ENCODE peak calls at places on chromosomes 11 and 22, in six cellular contexts. One of them, this sample, is unnamed.

GRCh38 chr22:17888855-17889254 is 114.6 kb upstream of the BID start:
- DNase-seq in heart right ventricle: no peak
- DNase-seq in prostate gland: no peak
- DNase-seq in lower lobe of right lung: no peak
- DNase-seq in breast epithelium: no peak
- DNase-seq in HL-60: no peak
- DNase-seq in this sample: no peak

GRCh38 chr11:87359401-87359800 is 321.7 kb downstream of the TMEM135 start:
- DNase-seq in HL-60: no peak
- DNase-seq in heart right ventricle: no peak
- DNase-seq in prostate gland: no peak
- DNase-seq in breast epithelium: no peak
- DNase-seq in lower lobe of right lung: no peak
- DNase-seq in this sample: no peak

GRCh38 chr11:125272092-125272491 is 107.5 kb downstream of the PKNOX2 start:
- DNase-seq in breast epithelium: no peak
- DNase-seq in HL-60: no peak
- DNase-seq in heart right ventricle: no peak
- DNase-seq in prostate gland: no peak
- DNase-seq in lower lobe of right lung: no peak
- DNase-seq in this sample: no peak

GRCh38 chr22:29635734-29636357 is 32.4 kb downstream of the NF2 start:
- DNase-seq in lower lobe of right lung: no peak
- DNase-seq in breast epithelium: no peak
- DNase-seq in prostate gland: peak
- DNase-seq in HL-60: peak
- DNase-seq in heart right ventricle: no peak
- DNase-seq in this sample: no peak

GRCh38 chr11:124946735-124947141 is 7.3 kb upstream of the CCDC15 start:
- DNase-seq in prostate gland: no peak
- DNase-seq in HL-60: no peak
- DNase-seq in heart right ventricle: no peak
- DNase-seq in lower lobe of right lung: no peak
- DNase-seq in breast epithelium: no peak
- DNase-seq in this sample: no peak

GRCh38 chr11:76654310-76654851 is 16.2 kb downstream of the LRRC32 start:
- DNase-seq in heart right ventricle: peak
- DNase-seq in breast epithelium: no peak
- DNase-seq in HL-60: no peak
- DNase-seq in prostate gland: no peak
- DNase-seq in lower lobe of right lung: no peak
- DNase-seq in this sample: peak

GRCh38 chr11:134519390-134519750 is 107.3 kb upstream of the B3GAT1 start:
- DNase-seq in heart right ventricle: no peak
- DNase-seq in breast epithelium: no peak
- DNase-seq in lower lobe of right lung: no peak
- DNase-seq in HL-60: no peak
- DNase-seq in prostate gland: no peak
- DNase-seq in this sample: no peak

GRCh38 chr22:33853200-33854097 is 66.8 kb downstream of the LARGE1 start:
- DNase-seq in prostate gland: peak
- DNase-seq in HL-60: peak
- DNase-seq in lower lobe of right lung: peak
- DNase-seq in heart right ventricle: peak
- DNase-seq in breast epithelium: peak
- DNase-seq in this sample: no peak

GRCh38 chr22:43985532-43985931 is 30.3 kb downstream of the SAMM50 start:
- DNase-seq in breast epithelium: no peak
- DNase-seq in HL-60: no peak
- DNase-seq in lower lobe of right lung: peak
- DNase-seq in heart right ventricle: no peak
- DNase-seq in prostate gland: no peak
- DNase-seq in this sample: no peak

GRCh38 chr11:706957-707816 is 1.2 kb downstream of the EPS8L2 start:
- DNase-seq in lower lobe of right lung: peak
- DNase-seq in heart right ventricle: no peak
- DNase-seq in prostate gland: peak
- DNase-seq in breast epithelium: no peak
- DNase-seq in HL-60: no peak
- DNase-seq in this sample: no peak

GRCh38 chr11:117316197-117316961 is at the start of gene BACE1:
- DNase-seq in lower lobe of right lung: peak
- DNase-seq in heart right ventricle: peak
- DNase-seq in prostate gland: peak
- DNase-seq in breast epithelium: peak
- DNase-seq in HL-60: peak
- DNase-seq in this sample: peak

GRCh38 chr22:38415046-38415445 is 40.0 kb downstream of the KCNJ4 start:
- DNase-seq in heart right ventricle: no peak
- DNase-seq in lower lobe of right lung: peak
- DNase-seq in HL-60: no peak
- DNase-seq in prostate gland: no peak
- DNase-seq in breast epithelium: no peak
- DNase-seq in this sample: no peak

GRCh38 chr11:72787262-72788104 is 6.4 kb downstream of the STARD10 start:
- DNase-seq in lower lobe of right lung: no peak
- DNase-seq in breast epithelium: no peak
- DNase-seq in heart right ventricle: no peak
- DNase-seq in prostate gland: no peak
- DNase-seq in HL-60: peak
- DNase-seq in this sample: no peak

GRCh38 chr11:132621976-132622375 is 910.3 kb downstream of the OPCML start:
- DNase-seq in lower lobe of right lung: no peak
- DNase-seq in breast epithelium: no peak
- DNase-seq in prostate gland: no peak
- DNase-seq in HL-60: no peak
- DNase-seq in heart right ventricle: no peak
- DNase-seq in this sample: no peak

GRCh38 chr22:49583341-49583740 is 244.3 kb downstream of the BRD1 start:
- DNase-seq in HL-60: no peak
- DNase-seq in lower lobe of right lung: no peak
- DNase-seq in heart right ventricle: no peak
- DNase-seq in prostate gland: no peak
- DNase-seq in breast epithelium: no peak
- DNase-seq in this sample: no peak

GRCh38 chr11:128757235-128757711 is 63.4 kb downstream of the FLI1 start:
- DNase-seq in prostate gland: no peak
- DNase-seq in lower lobe of right lung: peak
- DNase-seq in heart right ventricle: peak
- DNase-seq in HL-60: peak
- DNase-seq in breast epithelium: no peak
- DNase-seq in this sample: no peak

GRCh38 chr11:18748766-18749375 is 22.9 kb upstream of the IGSF22 start:
- DNase-seq in breast epithelium: no peak
- DNase-seq in HL-60: no peak
- DNase-seq in prostate gland: no peak
- DNase-seq in lower lobe of right lung: no peak
- DNase-seq in heart right ventricle: no peak
- DNase-seq in this sample: no peak

GRCh38 chr11:3823303-3823702 is 14.9 kb downstream of the PGAP2 start:
- DNase-seq in breast epithelium: no peak
- DNase-seq in heart right ventricle: no peak
- DNase-seq in prostate gland: no peak
- DNase-seq in lower lobe of right lung: no peak
- DNase-seq in HL-60: no peak
- DNase-seq in this sample: peak

GRCh38 chr11:8360086-8360828 is 96.6 kb upstream of the LMO1 start:
- DNase-seq in heart right ventricle: no peak
- DNase-seq in breast epithelium: no peak
- DNase-seq in prostate gland: no peak
- DNase-seq in HL-60: no peak
- DNase-seq in lower lobe of right lung: no peak
- DNase-seq in this sample: no peak

GRCh38 chr11:125235006-125235405 is 70.5 kb downstream of the PKNOX2 start:
- DNase-seq in breast epithelium: no peak
- DNase-seq in heart right ventricle: no peak
- DNase-seq in lower lobe of right lung: no peak
- DNase-seq in prostate gland: no peak
- DNase-seq in HL-60: no peak
- DNase-seq in this sample: no peak

DNA sequence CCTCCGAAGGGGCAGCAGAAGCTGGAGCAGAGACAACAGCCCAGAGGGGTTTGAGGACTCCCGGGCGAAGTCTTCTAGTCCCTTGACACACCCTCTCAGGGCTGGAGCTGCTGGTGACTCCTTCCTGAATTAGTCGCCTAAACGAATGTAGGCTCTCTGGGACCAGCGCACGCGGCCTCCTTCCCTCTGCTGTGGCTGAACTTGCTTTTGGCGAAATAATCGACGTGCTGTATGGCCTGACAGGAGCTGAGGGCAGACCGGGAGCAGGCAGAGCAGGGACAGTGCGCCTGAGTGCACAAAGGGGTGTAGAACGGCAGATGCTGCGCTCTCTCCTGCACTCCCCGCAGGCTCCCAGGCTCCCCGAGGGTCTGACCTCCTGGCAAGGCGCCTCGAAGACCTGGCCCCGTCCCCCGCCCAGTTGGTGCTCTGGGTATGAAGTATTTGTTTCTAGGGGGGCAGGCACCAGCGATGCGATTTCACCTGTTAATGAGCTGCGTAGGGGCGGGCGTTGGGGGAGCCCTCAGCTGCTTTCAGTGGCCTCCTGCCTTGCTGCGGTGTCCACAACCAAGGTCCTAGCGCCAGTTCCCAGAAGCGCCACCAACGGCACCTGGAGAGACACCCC is 5.3 kb downstream of the SLC17A6 start:
- DNase-seq in HL-60: no peak
- DNase-seq in lower lobe of right lung: no peak
- DNase-seq in prostate gland: no peak
- DNase-seq in breast epithelium: no peak
- DNase-seq in heart right ventricle: no peak
- DNase-seq in this sample: no peak
- TF ChIP-seq CTCF in HL-60: no peak
- TF ChIP-seq CTCF in lower lobe of right lung: no peak
- TF ChIP-seq CTCF in prostate gland: no peak
- TF ChIP-seq CTCF in breast epithelium: no peak
- TF ChIP-seq CTCF in heart right ventricle: no peak
- TF ChIP-seq CTCF in this sample: no peak

GRCh38 chr22:20781272-20781990 is 7.5 kb downstream of the SERPIND1 start:
- DNase-seq in heart right ventricle: no peak
- DNase-seq in lower lobe of right lung: no peak
- DNase-seq in breast epithelium: no peak
- DNase-seq in HL-60: peak
- DNase-seq in prostate gland: no peak
- DNase-seq in this sample: no peak

GRCh38 chr22:20777420-20778177 is 3.7 kb downstream of the SERPIND1 start:
- DNase-seq in HL-60: no peak
- DNase-seq in prostate gland: peak
- DNase-seq in heart right ventricle: no peak
- DNase-seq in breast epithelium: no peak
- DNase-seq in lower lobe of right lung: no peak
- DNase-seq in this sample: peak

GRCh38 chr22:20779014-20779812 is 5.3 kb downstream of the SERPIND1 start:
- DNase-seq in heart right ventricle: no peak
- DNase-seq in HL-60: no peak
- DNase-seq in prostate gland: no peak
- DNase-seq in lower lobe of right lung: no peak
- DNase-seq in breast epithelium: no peak
- DNase-seq in this sample: no peak

GRCh38 chr22:20782083-20782482 is 8.2 kb downstream of the SERPIND1 start:
- DNase-seq in prostate gland: no peak
- DNase-seq in heart right ventricle: no peak
- DNase-seq in breast epithelium: no peak
- DNase-seq in HL-60: no peak
- DNase-seq in lower lobe of right lung: no peak
- DNase-seq in this sample: no peak

DNA sequence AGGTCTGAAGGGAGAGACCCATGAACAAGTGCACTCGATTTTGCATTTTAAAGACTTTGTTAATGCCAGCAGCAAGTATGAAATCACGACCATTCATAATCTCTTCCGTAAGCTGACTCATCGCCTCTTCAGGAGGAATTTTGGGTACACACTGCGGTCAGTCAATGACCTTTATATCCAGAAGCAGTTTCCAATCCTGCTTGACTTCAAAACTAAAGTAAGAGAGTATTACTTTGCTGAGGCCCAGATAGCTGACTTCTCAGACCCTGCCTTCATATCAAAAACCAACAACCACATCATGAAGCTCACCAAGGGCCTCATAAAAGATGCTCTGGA is 5.9 kb downstream of the SERPIND1 start:
- DNase-seq in breast epithelium: no peak
- DNase-seq in HL-60: no peak
- DNase-seq in lower lobe of right lung: no peak
- DNase-seq in heart right ventricle: no peak
- DNase-seq in prostate gland: no peak
- DNase-seq in this sample: peak
- H3K27ac ChIP-seq in breast epithelium: no peak
- H3K27ac ChIP-seq in HL-60: no peak
- H3K27ac ChIP-seq in lower lobe of right lung: no peak
- H3K27ac ChIP-seq in heart right ventricle: no peak
- H3K27ac ChIP-seq in prostate gland: no peak
- H3K27ac ChIP-seq in this sample: no peak

GRCh38 chr11:119016216-119017009 is 1.7 kb downstream of the RPS25 start:
- DNase-seq in prostate gland: no peak
- DNase-seq in heart right ventricle: no peak
- DNase-seq in breast epithelium: no peak
- DNase-seq in lower lobe of right lung: no peak
- DNase-seq in HL-60: no peak
- DNase-seq in this sample: no peak
- H3K4me3 ChIP-seq in prostate gland: peak
- H3K4me3 ChIP-seq in heart right ventricle: no peak
- H3K4me3 ChIP-seq in breast epithelium: peak
- H3K4me3 ChIP-seq in lower lobe of right lung: peak
- H3K4me3 ChIP-seq in HL-60: peak
- H3K4me3 ChIP-seq in this sample: peak

DNA sequence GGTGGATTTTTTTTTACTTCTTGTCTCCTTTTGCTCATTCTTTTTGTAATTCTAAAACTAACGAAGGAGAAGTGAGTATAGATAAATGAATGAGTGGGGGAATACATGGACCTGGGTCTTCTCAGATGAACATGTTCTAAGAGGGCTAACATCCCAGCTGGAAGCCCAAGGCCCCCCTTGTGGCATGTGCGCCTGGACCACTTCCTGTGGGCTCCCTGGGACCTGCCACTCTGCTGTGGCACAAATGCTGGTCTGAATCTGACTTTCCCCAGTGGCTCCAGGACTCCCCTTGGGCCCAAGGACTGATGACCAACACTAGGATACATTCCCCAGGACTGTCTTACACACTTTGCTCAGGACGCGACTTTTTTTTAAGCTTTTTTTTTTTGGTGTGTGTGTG is 32.7 kb upstream of the ALX4 start:
- DNase-seq in lower lobe of right lung: no peak
- DNase-seq in prostate gland: no peak
- DNase-seq in heart right ventricle: no peak
- DNase-seq in breast epithelium: no peak
- DNase-seq in HL-60: no peak
- DNase-seq in this sample: no peak
- TF ChIP-seq CTCF in lower lobe of right lung: no peak
- TF ChIP-seq CTCF in prostate gland: no peak
- TF ChIP-seq CTCF in heart right ventricle: no peak
- TF ChIP-seq CTCF in breast epithelium: no peak
- TF ChIP-seq CTCF in HL-60: no peak
- TF ChIP-seq CTCF in this sample: no peak